ENCODE peak calls at places on chromosomes 11 and 22, in five cellular contexts. J, V, D, B and Z are unnamed samples.

GRCh38 chr22:46062232-46062615 is 85.3 kb upstream of the WNT7B start:
- DNase-seq in B (no peak), J (no peak), D (no peak), V (no peak), Z (no peak)

GRCh38 chr11:9815486-9816136 is 151.7 kb downstream of the SWAP70 start:
- DNase-seq in B (no peak), J (no peak), V (no peak), D (no peak), Z (no peak)

GRCh38 chr11:117437791-117438130 is 110.1 kb downstream of the CEP164 start:
- DNase-seq in D (no peak), B (no peak), J (no peak), V (no peak), Z (no peak)

GRCh38 chr11:68825603-68826002 is 16.1 kb downstream of the CPT1A start:
- DNase-seq in B (peak), D (peak), J (peak), V (peak), Z (no peak)

GRCh38 chr11:76574406-76574805 is 96.1 kb downstream of the LRRC32 start:
- DNase-seq in B (no peak), V (no peak), J (no peak), D (no peak), Z (no peak)

GRCh38 chr11:125645871-125646270 is 20.9 kb downstream of the CHEK1 start:
- DNase-seq in D (no peak), V (no peak), J (no peak), B (no peak), Z (no peak)

GRCh38 chr11:45247433-45247832 is 38.7 kb downstream of the SYT13 start:
- DNase-seq in B (no peak), V (no peak), D (no peak), J (no peak), Z (no peak)

GRCh38 chr11:8671242-8671641 is 11.2 kb downstream of the TRIM66 start:
- DNase-seq in V (no peak), J (peak), D (no peak), B (peak), Z (no peak)

GRCh38 chr22:25030636-25031035 is 78.1 kb downstream of the KIAA1671 start:
- DNase-seq in D (no peak), V (no peak), J (no peak), B (no peak), Z (no peak)

GRCh38 chr11:45501277-45501979 is 164.0 kb downstream of the CHST1 start:
- DNase-seq in B (no peak), V (no peak), J (peak), D (no peak), Z (no peak)

GRCh38 chr11:113176971-113177370 is 137.4 kb upstream of the TTC12 start:
- DNase-seq in J (no peak), D (no peak), B (no peak), V (no peak), Z (no peak)

GRCh38 chr11:623349-623869 is 1.3 kb downstream of the CDHR5 start:
- DNase-seq in J (no peak), B (no peak), V (no peak), D (no peak), Z (no peak)

GRCh38 chr11:838441-839279 is 3.7 kb downstream of the POLR2L start:
- DNase-seq in J (peak), V (no peak), B (peak), D (no peak), Z (no peak)

GRCh38 chr22:37231406-37232139 is 12.5 kb downstream of the RAC2 start:
- DNase-seq in V (peak), J (no peak), D (no peak), B (no peak), Z (no peak)

GRCh38 chr11:130216591-130217132 is 57.1 kb downstream of the ST14 start:
- DNase-seq in J (no peak), V (no peak), B (no peak), D (no peak), Z (no peak)

GRCh38 chr11:115081972-115082371 is 403.6 kb downstream of the NXPE2 start:
- DNase-seq in D (no peak), J (no peak), V (no peak), B (no peak), Z (no peak)

GRCh38 chr22:21856868-21857267 is 10.6 kb downstream of the MAPK1 start:
- DNase-seq in D (no peak), J (no peak), V (no peak), B (no peak), Z (no peak)

GRCh38 chr22:19802001-19802880 is 41.7 kb downstream of the TBX1 start:
- DNase-seq in V (no peak), B (no peak), D (no peak), J (no peak), Z (no peak)

GRCh38 chr11:122202161-122202950 is 86.3 kb upstream of the BLID start:
- DNase-seq in D (no peak), V (no peak), J (no peak), B (peak), Z (no peak)

GRCh38 chr11:108369064-108369463 is 98.3 kb downstream of the C11orf65 start:
- DNase-seq in D (no peak), V (no peak), B (no peak), J (no peak), Z (no peak)

GRCh38 chr11:108368134-108368533 is 99.2 kb downstream of the C11orf65 start:
- DNase-seq in B (no peak), V (no peak), J (no peak), D (no peak), Z (no peak)

GRCh38 chr11:108370990-108371389 is 96.3 kb downstream of the C11orf65 start:
- DNase-seq in D (no peak), V (no peak), B (no peak), J (no peak), Z (no peak)

DNA sequence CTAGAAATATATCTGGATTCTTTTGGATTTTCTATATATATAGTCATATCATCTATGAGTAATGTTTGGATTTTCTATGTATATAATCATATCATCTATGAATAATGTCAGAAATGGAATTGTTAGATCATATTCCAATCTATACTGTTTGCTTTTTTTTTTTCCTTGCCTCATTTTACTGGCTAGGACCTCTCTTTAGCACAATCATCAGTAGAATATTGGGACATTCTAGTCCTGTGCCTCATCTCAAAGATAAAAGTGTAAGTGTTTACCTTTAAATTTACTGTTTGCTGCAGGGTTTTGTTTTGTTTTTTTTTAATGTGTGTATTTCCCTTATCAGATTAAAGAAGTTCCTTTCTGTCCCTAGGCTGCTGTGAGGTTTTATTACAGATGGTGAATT is 97.0 kb downstream of the C11orf65 start:
- DNase-seq in V (no peak), D (no peak), J (no peak), B (no peak), Z (no peak)
- TF ChIP-seq CTCF in V (no peak), D (no peak), J (no peak), B (no peak), Z (no peak)

GRCh38 chr22:17918840-17919239 is 105.5 kb downstream of the MICAL3 start:
- DNase-seq in D (no peak), V (no peak), J (no peak), B (no peak), Z (no peak)

GRCh38 chr22:17919276-17920144 is 104.9 kb downstream of the MICAL3 start:
- DNase-seq in V (no peak), B (peak), D (no peak), J (no peak), Z (no peak)

GRCh38 chr22:17921871-17922821 is 102.2 kb downstream of the MICAL3 start:
- DNase-seq in D (no peak), J (peak), B (peak), V (no peak), Z (no peak)

GRCh38 chr22:17920992-17921650 is 103.2 kb downstream of the MICAL3 start:
- DNase-seq in D (no peak), V (no peak), B (no peak), J (no peak), Z (no peak)

GRCh38 chr22:17920145-17920605 is 104.2 kb downstream of the MICAL3 start:
- DNase-seq in D (no peak), J (peak), V (peak), B (peak), Z (peak)
- TF ChIP-seq CTCF in D (no peak), J (no peak), V (peak), B (no peak), Z (no peak)

DNA sequence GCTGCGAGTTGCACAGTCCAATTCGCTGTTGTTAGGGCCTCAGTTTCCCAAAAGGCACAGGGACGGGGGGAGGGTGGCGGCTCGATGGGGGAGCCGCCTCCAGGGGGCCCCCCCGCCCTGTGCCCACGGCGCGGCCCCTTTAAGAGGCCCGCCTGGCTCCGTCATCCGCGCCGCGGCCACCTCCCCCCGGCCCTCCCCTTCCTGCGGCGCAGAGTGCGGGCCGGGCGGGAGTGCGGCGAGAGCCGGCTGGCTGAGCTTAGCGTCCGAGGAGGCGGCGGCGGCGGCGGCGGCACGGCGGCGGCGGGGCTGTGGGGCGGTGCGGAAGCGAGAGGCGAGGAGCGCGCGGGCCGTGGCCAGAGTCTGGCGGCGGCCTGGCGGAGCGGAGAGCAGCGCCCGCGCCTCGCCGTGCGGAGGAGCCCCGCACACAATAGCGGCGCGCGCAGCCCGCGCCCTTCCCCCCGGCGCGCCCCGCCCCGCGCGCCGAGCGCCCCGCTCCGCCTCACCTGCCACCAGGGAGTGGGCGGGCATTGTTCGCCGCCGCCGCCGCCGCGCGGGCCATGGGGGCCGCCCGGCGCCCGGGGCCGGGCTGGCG is at the start of gene BCR:
- DNase-seq in J (peak), D (peak), B (peak), V (peak), Z (peak)
- TF ChIP-seq CTCF in J (no peak), D (no peak), B (no peak), V (no peak), Z (no peak)

GRCh38 chr11:110177057-110177397 is 83.8 kb downstream of the ZC3H12C start:
- DNase-seq in D (no peak), J (no peak), B (no peak), V (no peak), Z (no peak)
- TF ChIP-seq CTCF in D (no peak), J (no peak), B (no peak), V (no peak), Z (no peak)

DNA sequence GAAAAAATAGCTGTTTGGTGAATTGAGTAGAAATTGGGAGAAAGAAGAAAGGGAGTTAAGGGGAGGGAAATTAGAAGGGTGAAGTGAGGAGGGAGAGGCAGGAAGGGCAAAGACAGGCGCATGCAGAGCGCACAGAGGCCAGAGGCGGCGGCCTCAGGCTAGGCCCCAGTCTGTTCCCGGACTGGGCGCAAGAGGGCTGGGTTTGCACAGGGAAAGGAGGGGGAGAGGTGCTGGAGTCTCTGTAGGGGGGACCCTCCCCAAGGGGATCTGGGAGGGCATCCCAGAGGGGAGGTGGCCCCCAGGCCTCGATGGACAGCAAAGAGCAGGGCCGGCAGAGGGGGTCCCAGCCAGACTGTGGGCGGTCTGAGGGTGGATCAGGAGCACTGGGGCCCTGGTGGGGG is 1.3 kb upstream of the FLRT1 start:
- DNase-seq in J (peak), V (no peak), D (no peak), B (no peak), Z (no peak)
- TF ChIP-seq CTCF in J (peak), V (no peak), D (no peak), B (no peak), Z (no peak)

DNA sequence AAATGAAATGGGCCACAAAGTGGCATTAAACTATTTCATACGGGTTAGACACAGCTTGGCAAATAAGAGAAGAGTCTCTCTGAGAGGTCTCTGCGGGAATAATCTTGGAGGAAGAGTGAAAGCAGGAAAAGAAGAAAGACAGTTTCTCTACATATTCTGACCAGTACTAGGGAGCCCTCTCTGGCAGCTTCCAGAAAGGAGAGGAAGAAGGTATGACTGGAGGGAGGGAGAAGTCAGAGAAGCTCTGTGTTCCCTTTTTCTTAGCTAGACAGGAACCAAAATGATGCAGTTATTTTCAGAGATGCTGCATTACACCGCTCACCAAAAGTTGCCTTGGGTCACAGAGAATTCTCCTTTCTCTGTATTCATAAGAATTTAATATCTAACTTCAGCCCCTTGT is 382.1 kb downstream of the KCNA4 start:
- DNase-seq in B (no peak), J (no peak), V (no peak), D (no peak), Z (no peak)
- TF ChIP-seq CTCF in B (no peak), J (no peak), V (no peak), D (no peak), Z (no peak)

GRCh38 chr11:67732045-67732787 is 57.8 kb upstream of the ALDH3B2 start:
- DNase-seq in V (peak), B (no peak), D (peak), J (peak), Z (no peak)
- TF ChIP-seq CTCF in V (peak), B (no peak), D (peak), J (peak), Z (no peak)

DNA sequence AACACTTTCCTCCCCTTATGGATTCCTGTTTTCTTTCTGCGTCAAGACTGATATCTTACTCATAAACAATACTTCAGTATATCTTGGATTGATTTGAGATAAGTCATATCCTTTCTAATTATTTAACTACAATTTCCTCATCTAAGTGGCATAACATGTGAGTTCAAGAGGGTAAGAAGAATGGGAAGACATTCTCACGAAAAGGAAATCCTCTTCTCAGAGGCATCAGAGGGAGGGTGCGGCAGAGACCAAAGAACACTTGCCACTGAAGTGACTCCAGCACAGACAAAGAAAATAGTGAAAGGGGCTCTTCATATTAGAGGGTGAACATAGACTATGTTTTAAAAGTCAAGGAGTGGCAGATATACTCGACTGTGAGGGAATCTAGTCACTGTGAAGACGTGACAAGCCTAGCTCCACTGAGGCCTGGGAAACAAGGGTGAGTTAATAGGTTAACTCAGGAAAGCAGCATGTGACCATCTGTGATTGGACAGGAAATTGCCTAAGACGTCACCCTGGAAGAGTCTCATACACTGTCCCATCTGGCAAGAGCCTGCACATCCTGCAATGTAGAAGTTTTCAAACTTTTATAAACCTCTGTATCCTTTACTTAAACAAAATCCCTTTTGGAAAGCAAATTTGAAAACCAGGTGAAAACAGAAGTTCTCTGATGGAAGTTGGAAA is 1.8 kb upstream of the MMP1 start:
- DNase-seq in J (no peak), B (no peak), D (no peak), V (no peak), Z (no peak)
- TF ChIP-seq CTCF in J (no peak), B (no peak), D (no peak), V (no peak), Z (no peak)

GRCh38 chr22:42114721-42115120 is 15.9 kb downstream of the CYP2D6 start:
- DNase-seq in J (peak), V (no peak), B (no peak), D (no peak), Z (no peak)
- TF ChIP-seq CTCF in J (peak), V (no peak), B (no peak), D (no peak), Z (no peak)

GRCh38 chr11:2975594-2975993 is 16.5 kb downstream of the NAP1L4 start:
- DNase-seq in V (peak), J (peak), B (no peak), D (peak), Z (no peak)
- TF ChIP-seq CTCF in V (peak), J (peak), B (no peak), D (peak), Z (no peak)